ENCODE peak calls at places on chromosomes 4 and X, in four cellular contexts. One of them, this sample, is unnamed.

GRCh38 chrX:82765806-82766205 is 742.3 kb upstream of the POU3F4 start:
- DNase-seq in transverse colon: no peak
- DNase-seq in activated B cell treated with CpG ODN at 0.5 μM for 24 hours: no peak
- DNase-seq in WTC11: no peak
- DNase-seq in this sample: no peak

GRCh38 chrX:124540474-124540873 is 194.1 kb downstream of the SH2D1A start:
- DNase-seq in transverse colon: no peak
- DNase-seq in WTC11: no peak
- DNase-seq in activated B cell treated with CpG ODN at 0.5 μM for 24 hours: no peak
- DNase-seq in this sample: no peak

GRCh38 chrX:49264460-49264859 is at the start of gene FOXP3:
- DNase-seq in activated B cell treated with CpG ODN at 0.5 μM for 24 hours: no peak
- DNase-seq in transverse colon: no peak
- DNase-seq in WTC11: no peak
- DNase-seq in this sample: no peak

GRCh38 chr4:22490718-22491330 is 25.0 kb downstream of the ADGRA3 start:
- DNase-seq in transverse colon: peak
- DNase-seq in WTC11: no peak
- DNase-seq in activated B cell treated with CpG ODN at 0.5 μM for 24 hours: no peak
- DNase-seq in this sample: no peak

GRCh38 chr4:19195696-19196095 is 1056.0 kb upstream of the SLIT2 start:
- DNase-seq in transverse colon: no peak
- DNase-seq in activated B cell treated with CpG ODN at 0.5 μM for 24 hours: no peak
- DNase-seq in WTC11: peak
- DNase-seq in this sample: no peak

GRCh38 chr4:143713556-143714289 is 13.2 kb upstream of the FREM3 start:
- DNase-seq in transverse colon: no peak
- DNase-seq in activated B cell treated with CpG ODN at 0.5 μM for 24 hours: no peak
- DNase-seq in WTC11: no peak
- DNase-seq in this sample: no peak

GRCh38 chr4:118034061-118034785 is at the start of gene NDST3:
- DNase-seq in transverse colon: peak
- DNase-seq in WTC11: peak
- DNase-seq in activated B cell treated with CpG ODN at 0.5 μM for 24 hours: no peak
- DNase-seq in this sample: peak

GRCh38 chr4:83285022-83285387 is 407 bp upstream of the COQ2 start:
- DNase-seq in activated B cell treated with CpG ODN at 0.5 μM for 24 hours: no peak
- DNase-seq in transverse colon: no peak
- DNase-seq in WTC11: no peak
- DNase-seq in this sample: no peak

GRCh38 chr4:99462875-99463464 is 27.8 kb upstream of the ADH7 start:
- DNase-seq in activated B cell treated with CpG ODN at 0.5 μM for 24 hours: no peak
- DNase-seq in WTC11: peak
- DNase-seq in transverse colon: peak
- DNase-seq in this sample: peak

GRCh38 chrX:68842781-68843581 is 14.2 kb downstream of the EFNB1 start:
- DNase-seq in activated B cell treated with CpG ODN at 0.5 μM for 24 hours: no peak
- DNase-seq in WTC11: no peak
- DNase-seq in transverse colon: peak
- DNase-seq in this sample: no peak

GRCh38 chrX:9738146-9738545 is 27.5 kb downstream of the GPR143 start:
- DNase-seq in WTC11: no peak
- DNase-seq in transverse colon: no peak
- DNase-seq in activated B cell treated with CpG ODN at 0.5 μM for 24 hours: no peak
- DNase-seq in this sample: no peak

GRCh38 chr4:141702472-141703182 is 66.2 kb downstream of the IL15 start:
- DNase-seq in transverse colon: no peak
- DNase-seq in activated B cell treated with CpG ODN at 0.5 μM for 24 hours: no peak
- DNase-seq in WTC11: peak
- DNase-seq in this sample: no peak

GRCh38 chr4:164856396-164856795 is 20.6 kb upstream of the APELA start:
- DNase-seq in WTC11: no peak
- DNase-seq in activated B cell treated with CpG ODN at 0.5 μM for 24 hours: no peak
- DNase-seq in transverse colon: no peak
- DNase-seq in this sample: no peak

GRCh38 chrX:120306640-120307039 is 4.6 kb downstream of the TMEM255A start:
- DNase-seq in activated B cell treated with CpG ODN at 0.5 μM for 24 hours: no peak
- DNase-seq in transverse colon: no peak
- DNase-seq in WTC11: no peak
- DNase-seq in this sample: no peak

GRCh38 chrX:120309873-120310730 is 1.2 kb downstream of the TMEM255A start:
- DNase-seq in WTC11: peak
- DNase-seq in transverse colon: no peak
- DNase-seq in activated B cell treated with CpG ODN at 0.5 μM for 24 hours: no peak
- DNase-seq in this sample: no peak

GRCh38 chrX:120310861-120311631 is at the start of gene TMEM255A:
- DNase-seq in WTC11: peak
- DNase-seq in transverse colon: no peak
- DNase-seq in activated B cell treated with CpG ODN at 0.5 μM for 24 hours: peak
- DNase-seq in this sample: no peak

GRCh38 chrX:120308959-120309872 is 2.0 kb downstream of the TMEM255A start:
- DNase-seq in WTC11: peak
- DNase-seq in transverse colon: peak
- DNase-seq in activated B cell treated with CpG ODN at 0.5 μM for 24 hours: peak
- DNase-seq in this sample: no peak

DNA sequence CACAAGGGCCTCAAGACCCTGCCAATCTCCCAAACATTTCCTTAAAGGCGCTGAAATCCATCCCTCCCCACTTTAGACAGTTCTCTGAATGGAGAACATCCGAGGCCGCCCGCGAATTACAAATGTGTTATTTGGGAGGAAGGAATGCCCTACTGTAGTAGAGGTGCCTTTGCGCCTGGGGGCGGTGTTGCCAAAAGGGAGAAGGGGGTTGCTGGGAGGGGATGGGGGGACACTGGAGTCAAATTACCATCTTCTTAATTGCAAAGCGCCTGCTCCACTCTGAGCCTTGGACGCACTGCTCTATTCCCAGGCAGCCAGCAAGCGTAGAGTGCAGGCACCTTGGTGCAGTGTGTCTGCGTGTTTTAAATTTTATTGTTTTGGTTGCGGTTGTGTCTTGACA is 2.7 kb downstream of the TMEM255A start:
- DNase-seq in transverse colon: no peak
- DNase-seq in WTC11: peak
- DNase-seq in activated B cell treated with CpG ODN at 0.5 μM for 24 hours: no peak
- DNase-seq in this sample: no peak
- TF ChIP-seq CTCF in transverse colon: no peak
- TF ChIP-seq CTCF in WTC11: peak
- TF ChIP-seq CTCF in activated B cell treated with CpG ODN at 0.5 μM for 24 hours: no peak
- TF ChIP-seq CTCF in this sample: peak

GRCh38 chr4:44421330-44421729 is 27.3 kb downstream of the KCTD8 start:
- DNase-seq in activated B cell treated with CpG ODN at 0.5 μM for 24 hours: no peak
- DNase-seq in transverse colon: no peak
- DNase-seq in WTC11: no peak
- DNase-seq in this sample: no peak

GRCh38 chr4:44422912-44423311 is 25.7 kb downstream of the KCTD8 start:
- DNase-seq in WTC11: no peak
- DNase-seq in activated B cell treated with CpG ODN at 0.5 μM for 24 hours: no peak
- DNase-seq in transverse colon: no peak
- DNase-seq in this sample: no peak

DNA sequence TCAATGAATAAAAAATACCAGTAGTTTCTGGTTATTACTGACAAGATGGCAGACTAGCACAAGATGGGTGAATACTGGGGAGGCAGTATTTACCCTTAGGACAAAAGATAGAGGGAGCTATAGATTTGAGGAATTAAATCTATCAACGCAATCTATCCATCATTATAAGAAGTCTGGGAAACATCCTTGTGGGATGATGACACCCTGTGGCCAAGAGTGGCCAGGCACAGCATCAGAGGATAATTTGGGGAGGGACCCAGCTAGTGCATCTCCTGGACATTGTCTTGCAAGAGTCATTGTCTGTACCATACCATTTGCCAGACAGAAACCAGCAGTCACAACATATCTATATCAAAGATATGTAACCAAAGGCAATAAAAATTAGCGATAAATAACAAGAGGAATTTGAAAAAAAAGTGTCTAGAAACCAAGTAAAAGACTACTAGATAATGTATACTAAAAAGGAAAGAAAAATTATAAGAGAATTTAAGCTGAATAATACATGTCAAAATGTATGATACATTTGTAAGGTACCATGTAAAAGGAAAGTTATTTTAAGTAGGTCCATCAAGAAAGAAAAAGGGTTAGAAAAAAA is 22.9 kb downstream of the KCTD8 start:
- DNase-seq in transverse colon: no peak
- DNase-seq in activated B cell treated with CpG ODN at 0.5 μM for 24 hours: no peak
- DNase-seq in WTC11: peak
- DNase-seq in this sample: no peak
- TF ChIP-seq CTCF in transverse colon: no peak
- TF ChIP-seq CTCF in activated B cell treated with CpG ODN at 0.5 μM for 24 hours: no peak
- TF ChIP-seq CTCF in WTC11: no peak
- TF ChIP-seq CTCF in this sample: peak

GRCh38 chrX:65034641-65035450 is 58.6 kb upstream of the ZC4H2 start:
- DNase-seq in transverse colon: peak
- DNase-seq in WTC11: peak
- DNase-seq in activated B cell treated with CpG ODN at 0.5 μM for 24 hours: peak
- DNase-seq in this sample: no peak
- TF ChIP-seq CTCF in transverse colon: peak
- TF ChIP-seq CTCF in WTC11: no peak
- TF ChIP-seq CTCF in activated B cell treated with CpG ODN at 0.5 μM for 24 hours: no peak
- TF ChIP-seq CTCF in this sample: no peak

GRCh38 chr4:184251680-184252000 is 34.0 kb upstream of the ENPP6 start:
- DNase-seq in activated B cell treated with CpG ODN at 0.5 μM for 24 hours: no peak
- DNase-seq in WTC11: no peak
- DNase-seq in transverse colon: no peak
- DNase-seq in this sample: no peak
- TF ChIP-seq CTCF in activated B cell treated with CpG ODN at 0.5 μM for 24 hours: no peak
- TF ChIP-seq CTCF in WTC11: no peak
- TF ChIP-seq CTCF in transverse colon: no peak
- TF ChIP-seq CTCF in this sample: no peak

GRCh38 chr4:162456106-162456505 is 292.3 kb upstream of the FSTL5 start:
- DNase-seq in activated B cell treated with CpG ODN at 0.5 μM for 24 hours: no peak
- DNase-seq in WTC11: no peak
- DNase-seq in transverse colon: no peak
- DNase-seq in this sample: no peak

GRCh38 chr4:162457071-162457865 is 293.5 kb upstream of the FSTL5 start:
- DNase-seq in WTC11: no peak
- DNase-seq in transverse colon: no peak
- DNase-seq in activated B cell treated with CpG ODN at 0.5 μM for 24 hours: no peak
- DNase-seq in this sample: no peak

GRCh38 chr4:162458051-162458450 is 294.3 kb upstream of the FSTL5 start:
- DNase-seq in WTC11: no peak
- DNase-seq in activated B cell treated with CpG ODN at 0.5 μM for 24 hours: no peak
- DNase-seq in transverse colon: no peak
- DNase-seq in this sample: no peak

GRCh38 chr4:162461952-162462351 is 298.2 kb upstream of the FSTL5 start:
- DNase-seq in activated B cell treated with CpG ODN at 0.5 μM for 24 hours: no peak
- DNase-seq in transverse colon: no peak
- DNase-seq in WTC11: no peak
- DNase-seq in this sample: no peak
- TF ChIP-seq CTCF in activated B cell treated with CpG ODN at 0.5 μM for 24 hours: no peak
- TF ChIP-seq CTCF in transverse colon: peak
- TF ChIP-seq CTCF in WTC11: no peak
- TF ChIP-seq CTCF in this sample: peak

DNA sequence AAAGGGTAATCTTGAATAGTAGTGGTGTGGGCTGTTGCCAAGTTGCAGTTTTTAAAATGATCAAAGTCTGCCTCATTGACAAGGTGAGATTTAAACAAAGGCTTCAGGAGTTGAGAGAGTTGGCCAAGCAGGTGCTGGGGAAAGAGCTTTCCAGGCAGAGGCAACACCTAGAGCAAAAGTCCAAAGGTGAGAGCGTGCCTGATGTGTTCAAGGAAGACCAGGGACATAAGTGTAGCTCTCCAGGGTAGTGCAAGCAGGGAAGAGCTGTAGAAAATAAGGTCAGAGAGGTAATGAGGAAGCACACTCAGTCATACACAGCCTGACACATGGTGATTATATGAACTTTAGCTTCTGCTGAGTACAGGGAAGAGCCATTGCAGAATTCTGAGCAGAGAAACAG is 265.0 kb upstream of the NWD2 start:
- DNase-seq in activated B cell treated with CpG ODN at 0.5 μM for 24 hours: no peak
- DNase-seq in transverse colon: peak
- DNase-seq in WTC11: no peak
- DNase-seq in this sample: no peak
- TF ChIP-seq CTCF in activated B cell treated with CpG ODN at 0.5 μM for 24 hours: no peak
- TF ChIP-seq CTCF in transverse colon: no peak
- TF ChIP-seq CTCF in WTC11: no peak
- TF ChIP-seq CTCF in this sample: no peak

GRCh38 chr4:25580633-25581467 is 74.8 kb upstream of the SLC34A2 start:
- DNase-seq in transverse colon: no peak
- DNase-seq in activated B cell treated with CpG ODN at 0.5 μM for 24 hours: no peak
- DNase-seq in WTC11: peak
- DNase-seq in this sample: peak
- TF ChIP-seq CTCF in transverse colon: no peak
- TF ChIP-seq CTCF in activated B cell treated with CpG ODN at 0.5 μM for 24 hours: no peak
- TF ChIP-seq CTCF in WTC11: no peak
- TF ChIP-seq CTCF in this sample: no peak